ENCODE peak calls at places on chromosomes 16 and 17, in eight cellular contexts. H, Y, O, C, F, R, W and K are unnamed samples.

GRCh38 chr16:74030000-74030399 is 266.6 kb upstream of the PSMD7 start:
- DNase-seq in R (no peak), O (no peak), W (no peak), F (no peak), H (no peak), C (no peak), Y (no peak), K (no peak)

GRCh38 chr17:39096435-39097158 is 54.8 kb downstream of the PLXDC1 start:
- DNase-seq in H (no peak), O (no peak), Y (no peak), R (no peak), W (peak), F (peak), C (no peak), K (peak)

GRCh38 chr16:67227567-67227921 is 614 bp downstream of the TMEM208 start:
- DNase-seq in W (no peak), Y (no peak), H (no peak), F (no peak), R (no peak), O (no peak), C (no peak), K (no peak)

GRCh38 chr16:46801428-46802049 is 29.4 kb downstream of the C16orf87 start:
- DNase-seq in R (peak), W (no peak), C (peak), Y (no peak), H (no peak), F (peak), O (peak), K (no peak)

GRCh38 chr17:6100146-6100545 is 30.0 kb downstream of the WSCD1 start:
- DNase-seq in F (no peak), O (no peak), W (no peak), R (no peak), C (no peak), Y (no peak), H (no peak), K (no peak)

GRCh38 chr16:57094911-57095310 is 2.5 kb downstream of the CPNE2 start:
- DNase-seq in W (no peak), O (no peak), R (no peak), H (no peak), F (no peak), C (no peak), Y (no peak), K (no peak)

GRCh38 chr16:70433456-70434103 is 5.3 kb downstream of the ST3GAL2 start:
- DNase-seq in C (peak), O (peak), H (no peak), W (no peak), R (peak), Y (peak), F (no peak), K (no peak)

GRCh38 chr17:80894439-80894721 is 97.3 kb upstream of the CHMP6 start:
- DNase-seq in C (no peak), R (no peak), O (no peak), W (no peak), H (no peak), F (no peak), Y (no peak), K (no peak)

GRCh38 chr17:75069783-75070182 is 18.0 kb upstream of the SLC16A5 start:
- DNase-seq in Y (no peak), W (no peak), O (no peak), F (peak), H (peak), C (no peak), R (peak), K (no peak)

GRCh38 chr17:83176956-83177583 is 97.7 kb downstream of the METRNL start:
- DNase-seq in F (no peak), H (no peak), W (no peak), R (no peak), Y (no peak), O (no peak), C (no peak), K (no peak)

GRCh38 chr17:8894673-8895578 is 27.5 kb upstream of the PIK3R6 start:
- DNase-seq in R (peak), W (peak), H (peak), C (peak), Y (peak), O (peak), F (peak), K (no peak)

GRCh38 chr16:13453938-13454553 is 465.9 kb upstream of the ERCC4 start:
- DNase-seq in Y (no peak), C (no peak), H (peak), W (peak), O (peak), F (peak), R (peak), K (no peak)

GRCh38 chr16:2335286-2335895 is 5.1 kb downstream of the ABCA3 start:
- DNase-seq in C (no peak), W (no peak), F (no peak), H (no peak), R (no peak), O (peak), Y (no peak), K (no peak)

GRCh38 chr17:83152745-83153611 is 73.6 kb downstream of the METRNL start:
- DNase-seq in F (no peak), Y (no peak), O (no peak), H (no peak), C (no peak), W (no peak), R (no peak), K (no peak)

GRCh38 chr16:70686376-70687171 is 721 bp upstream of the MTSS2 start:
- DNase-seq in R (no peak), O (no peak), H (no peak), Y (no peak), F (no peak), C (no peak), W (no peak), K (no peak)

GRCh38 chr16:35750157-35750689 is 2290.8 kb downstream of the TP53TG3F start:
- DNase-seq in W (no peak), H (no peak), C (no peak), Y (no peak), R (no peak), F (no peak), O (no peak), K (no peak)

GRCh38 chr17:7389924-7390910 is 4.1 kb downstream of the PLSCR3 start:
- DNase-seq in Y (no peak), O (no peak), C (no peak), R (no peak), H (no peak), F (no peak), W (no peak), K (no peak)

GRCh38 chr16:12009462-12009861 is 32.9 kb downstream of the SNX29 start:
- DNase-seq in H (no peak), C (no peak), R (no peak), F (no peak), W (peak), Y (no peak), O (no peak), K (no peak)

GRCh38 chr17:37731056-37731455 is 13.8 kb downstream of the HNF1B start:
- DNase-seq in R (no peak), O (no peak), Y (no peak), H (no peak), W (no peak), C (no peak), F (no peak), K (no peak)

GRCh38 chr17:78041401-78042179 is 83.1 kb downstream of the TNRC6C start:
- DNase-seq in R (no peak), Y (no peak), H (no peak), W (no peak), O (peak), F (no peak), C (no peak), K (no peak)

GRCh38 chr17:37322826-37323561 is 52.8 kb upstream of the C17orf78 start:
- DNase-seq in Y (no peak), W (no peak), C (no peak), H (no peak), F (no peak), R (no peak), O (no peak), K (no peak)

GRCh38 chr17:10025976-10026785 is 121.1 kb upstream of the RCVRN start:
- DNase-seq in C (no peak), H (no peak), R (no peak), W (no peak), Y (no peak), O (peak), F (no peak), K (no peak)